ENCODE peak calls at places on chromosomes 12 and 14, in eight cellular contexts. One of them, this sample, is unnamed.

GRCh38 chr12:5166976-5167375 is 123.3 kb downstream of the KCNA5 start:
- DNase-seq in germinal center: no peak
- DNase-seq in memory B cell: no peak
- DNase-seq in EL: peak; percentile 99
- DNase-seq in mammary epithelial cell: peak; percentile 73
- DNase-seq in adrenal gland: no peak
- DNase-seq in T-cell: no peak
- DNase-seq in mucosa of gallbladder: peak; percentile 16
- DNase-seq in this sample: no peak

GRCh38 chr12:95088339-95088738 is 14.9 kb upstream of the NR2C1 start:
- DNase-seq in mammary epithelial cell: no peak
- DNase-seq in adrenal gland: no peak
- DNase-seq in EL: no peak
- DNase-seq in memory B cell: no peak
- DNase-seq in mucosa of gallbladder: no peak
- DNase-seq in germinal center: no peak
- DNase-seq in T-cell: no peak
- DNase-seq in this sample: no peak

GRCh38 chr12:100955139-100955538 is 160.6 kb downstream of the ANO4 start:
- DNase-seq in EL: peak; percentile 78
- DNase-seq in T-cell: no peak
- DNase-seq in mammary epithelial cell: peak; percentile 9
- DNase-seq in memory B cell: no peak
- DNase-seq in adrenal gland: no peak
- DNase-seq in mucosa of gallbladder: no peak
- DNase-seq in germinal center: no peak
- DNase-seq in this sample: no peak

GRCh38 chr12:20120296-20120695 is 248.0 kb upstream of the PDE3A start:
- DNase-seq in EL: peak; percentile 27
- DNase-seq in memory B cell: no peak
- DNase-seq in T-cell: no peak
- DNase-seq in mammary epithelial cell: no peak
- DNase-seq in germinal center: no peak
- DNase-seq in mucosa of gallbladder: no peak
- DNase-seq in adrenal gland: no peak
- DNase-seq in this sample: no peak

GRCh38 chr12:65878540-65878939 is 54.3 kb downstream of the HMGA2 start:
- DNase-seq in EL: peak; percentile 48
- DNase-seq in adrenal gland: no peak
- DNase-seq in mammary epithelial cell: no peak
- DNase-seq in mucosa of gallbladder: no peak
- DNase-seq in T-cell: no peak
- DNase-seq in germinal center: no peak
- DNase-seq in memory B cell: no peak
- DNase-seq in this sample: no peak

GRCh38 chr14:55626131-55626530 is 46.1 kb downstream of the KTN1 start:
- DNase-seq in EL: no peak
- DNase-seq in adrenal gland: no peak
- DNase-seq in T-cell: no peak
- DNase-seq in mammary epithelial cell: no peak
- DNase-seq in germinal center: no peak
- DNase-seq in memory B cell: no peak
- DNase-seq in mucosa of gallbladder: no peak
- DNase-seq in this sample: no peak

GRCh38 chr12:45674583-45674982 is 54.9 kb upstream of the ARID2 start:
- DNase-seq in EL: peak; percentile 94
- DNase-seq in memory B cell: no peak
- DNase-seq in T-cell: no peak
- DNase-seq in mucosa of gallbladder: peak; percentile 39
- DNase-seq in mammary epithelial cell: peak; percentile 56
- DNase-seq in adrenal gland: peak; percentile 13
- DNase-seq in germinal center: no peak
- DNase-seq in this sample: no peak

GRCh38 chr12:2084553-2085296 is 31.9 kb downstream of the CACNA1C start:
- DNase-seq in mammary epithelial cell: no peak
- DNase-seq in T-cell: no peak
- DNase-seq in EL: peak; percentile 79
- DNase-seq in memory B cell: no peak
- DNase-seq in mucosa of gallbladder: no peak
- DNase-seq in adrenal gland: peak; percentile 23
- DNase-seq in germinal center: no peak
- DNase-seq in this sample: no peak

GRCh38 chr14:93994919-93995682 is 2.0 kb upstream of the CCDC197 start:
- DNase-seq in EL: peak; percentile 79
- DNase-seq in mammary epithelial cell: peak; percentile 95
- DNase-seq in mucosa of gallbladder: no peak
- DNase-seq in germinal center: no peak
- DNase-seq in T-cell: no peak
- DNase-seq in adrenal gland: peak; percentile 94
- DNase-seq in memory B cell: no peak
- DNase-seq in this sample: no peak

GRCh38 chr14:90893028-90893427 is 76.8 kb upstream of the TTC7B start:
- DNase-seq in mammary epithelial cell: no peak
- DNase-seq in T-cell: no peak
- DNase-seq in mucosa of gallbladder: no peak
- DNase-seq in adrenal gland: no peak
- DNase-seq in EL: no peak
- DNase-seq in germinal center: no peak
- DNase-seq in memory B cell: no peak
- DNase-seq in this sample: no peak

This sample was measured in esophagus squamous epithelium.